ENCODE peak calls at places on chromosomes 13 and 19, in four cellular contexts. One of them, this sample, is unnamed.

GRCh38 chr13:114027046-114027760 is 53.3 kb upstream of the C13orf46 start:
- DNase-seq in GM12878: no peak
- DNase-seq in H1: no peak
- DNase-seq in K562: no peak
- DNase-seq in this sample: no peak

GRCh38 chr19:46660601-46661019 is 372 bp downstream of the DACT3 start:
- DNase-seq in GM12878: no peak
- DNase-seq in H1: no peak
- DNase-seq in K562: peak; percentile 32
- DNase-seq in this sample: no peak

GRCh38 chr19:17549088-17549740 is 6.2 kb upstream of the COLGALT1 start:
- DNase-seq in GM12878: no peak
- DNase-seq in H1: no peak
- DNase-seq in K562: peak; percentile 42
- DNase-seq in this sample: no peak

GRCh38 chr13:103203750-103204330 is 137.6 kb upstream of the SLC10A2 start:
- DNase-seq in GM12878: no peak
- DNase-seq in H1: no peak
- DNase-seq in K562: no peak
- DNase-seq in this sample: no peak

GRCh38 chr19:5961969-5962945 is 15.7 kb downstream of the RANBP3 start:
- DNase-seq in GM12878: no peak
- DNase-seq in H1: no peak
- DNase-seq in K562: no peak
- DNase-seq in this sample: peak; percentile 98

GRCh38 chr19:45922281-45922680 is 7.7 kb upstream of the NANOS2 start:
- DNase-seq in GM12878: no peak
- DNase-seq in H1: peak; percentile 69
- DNase-seq in K562: peak; percentile 47
- DNase-seq in this sample: peak; percentile 34

GRCh38 chr19:5605362-5605761 is 17.2 kb downstream of the SAFB2 start:
- DNase-seq in GM12878: no peak
- DNase-seq in H1: no peak
- DNase-seq in K562: no peak
- DNase-seq in this sample: no peak

GRCh38 chr13:28540612-28541011 is 45.7 kb upstream of the FLT1 start:
- DNase-seq in GM12878: no peak
- DNase-seq in H1: no peak
- DNase-seq in K562: no peak
- DNase-seq in this sample: no peak

GRCh38 chr19:2226051-2226839 is 9.9 kb downstream of the PLEKHJ1 start:
- DNase-seq in GM12878: no peak
- DNase-seq in H1: no peak
- DNase-seq in K562: no peak
- DNase-seq in this sample: no peak

GRCh38 chr19:2225415-2226050 is 10.6 kb downstream of the PLEKHJ1 start:
- DNase-seq in GM12878: no peak
- DNase-seq in H1: no peak
- DNase-seq in K562: no peak
- DNase-seq in this sample: no peak

GRCh38 chr19:2228157-2229030 is 7.7 kb downstream of the PLEKHJ1 start:
- DNase-seq in GM12878: no peak
- DNase-seq in H1: no peak
- DNase-seq in K562: no peak
- DNase-seq in this sample: no peak

GRCh38 chr19:2227415-2228156 is 8.5 kb downstream of the PLEKHJ1 start:
- DNase-seq in GM12878: no peak
- DNase-seq in H1: no peak
- DNase-seq in K562: no peak
- DNase-seq in this sample: no peak

GRCh38 chr19:2226840-2227360 is 9.2 kb downstream of the PLEKHJ1 start:
- DNase-seq in GM12878: no peak
- DNase-seq in H1: no peak
- DNase-seq in K562: no peak
- DNase-seq in this sample: no peak
- TF ChIP-seq BRCA1 in GM12878: no peak
- TF ChIP-seq BRCA1 in H1: no peak
- TF ChIP-seq BRCA1 in K562: no peak
- TF ChIP-seq BRCA1 in this sample: no peak

GRCh38 chr19:51136891-51137551 is 5.1 kb upstream of the SIGLEC7 start:
- DNase-seq in GM12878: no peak
- DNase-seq in H1: no peak
- DNase-seq in K562: peak; percentile 28
- DNase-seq in this sample: no peak
- TF ChIP-seq JUND in GM12878: no peak
- TF ChIP-seq JUND in H1: no peak
- TF ChIP-seq JUND in K562: no peak
- TF ChIP-seq JUND in this sample: no peak

GRCh38 chr19:27972291-27973040 is 1240.5 kb downstream of the UQCRFS1 start:
- DNase-seq in GM12878: no peak
- DNase-seq in H1: no peak
- DNase-seq in K562: no peak
- DNase-seq in this sample: no peak
- TF ChIP-seq BRCA1 in GM12878: no peak
- TF ChIP-seq BRCA1 in H1: no peak
- TF ChIP-seq BRCA1 in K562: no peak
- TF ChIP-seq BRCA1 in this sample: no peak

GRCh38 chr13:112764028-112764427 is 74.2 kb downstream of the ATP11A start:
- DNase-seq in GM12878: no peak
- DNase-seq in H1: no peak
- DNase-seq in K562: no peak
- DNase-seq in this sample: no peak
- TF ChIP-seq JUND in GM12878: no peak
- TF ChIP-seq JUND in H1: no peak
- TF ChIP-seq JUND in K562: no peak
- TF ChIP-seq JUND in this sample: no peak

GRCh38 chr13:32829269-32829668 is 187.0 kb upstream of the KL start:
- DNase-seq in GM12878: no peak
- DNase-seq in H1: no peak
- DNase-seq in K562: no peak
- DNase-seq in this sample: no peak
- TF ChIP-seq BRCA1 in GM12878: no peak
- TF ChIP-seq BRCA1 in H1: no peak
- TF ChIP-seq BRCA1 in K562: no peak
- TF ChIP-seq BRCA1 in this sample: no peak

DNA sequence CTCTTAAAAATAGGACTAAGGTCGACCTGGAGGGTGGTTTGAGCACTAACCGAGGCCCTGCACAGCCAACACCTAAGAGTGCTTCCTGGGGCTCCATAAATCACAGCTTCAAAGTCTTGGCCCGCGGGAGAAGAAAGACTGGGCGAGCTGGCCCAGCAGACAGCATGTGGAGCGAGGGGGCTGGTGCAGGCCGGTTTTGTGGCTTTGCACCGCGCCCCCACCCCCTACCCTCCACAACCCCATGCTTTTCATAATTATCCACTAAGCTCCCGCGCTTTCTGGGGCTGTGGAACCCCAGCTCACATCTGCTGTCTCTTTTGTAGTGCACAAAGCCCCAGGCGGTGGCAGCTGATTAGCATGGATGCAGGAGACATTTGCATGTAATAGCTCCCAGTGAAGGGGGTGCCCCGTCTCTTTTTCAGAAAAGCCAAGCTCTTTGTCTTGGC is 17.1 kb downstream of the CARM1 start:
- DNase-seq in GM12878: no peak
- DNase-seq in H1: no peak
- DNase-seq in K562: no peak
- DNase-seq in this sample: no peak
- TF ChIP-seq JUND in GM12878: no peak
- TF ChIP-seq JUND in H1: no peak
- TF ChIP-seq JUND in K562: no peak
- TF ChIP-seq JUND in this sample: no peak

GRCh38 chr19:31947436-31947835 is 398.0 kb upstream of the ZNF507 start:
- DNase-seq in GM12878: no peak
- DNase-seq in H1: no peak
- DNase-seq in K562: no peak
- DNase-seq in this sample: no peak

GRCh38 chr19:31946491-31946890 is 398.9 kb upstream of the ZNF507 start:
- DNase-seq in GM12878: no peak
- DNase-seq in H1: no peak
- DNase-seq in K562: no peak
- DNase-seq in this sample: no peak

GRCh38 chr19:31944286-31944685 is 401.1 kb upstream of the ZNF507 start:
- DNase-seq in GM12878: no peak
- DNase-seq in H1: no peak
- DNase-seq in K562: no peak
- DNase-seq in this sample: no peak

GRCh38 chr19:31943778-31944177 is 401.6 kb upstream of the ZNF507 start:
- DNase-seq in GM12878: no peak
- DNase-seq in H1: no peak
- DNase-seq in K562: no peak
- DNase-seq in this sample: no peak

DNA sequence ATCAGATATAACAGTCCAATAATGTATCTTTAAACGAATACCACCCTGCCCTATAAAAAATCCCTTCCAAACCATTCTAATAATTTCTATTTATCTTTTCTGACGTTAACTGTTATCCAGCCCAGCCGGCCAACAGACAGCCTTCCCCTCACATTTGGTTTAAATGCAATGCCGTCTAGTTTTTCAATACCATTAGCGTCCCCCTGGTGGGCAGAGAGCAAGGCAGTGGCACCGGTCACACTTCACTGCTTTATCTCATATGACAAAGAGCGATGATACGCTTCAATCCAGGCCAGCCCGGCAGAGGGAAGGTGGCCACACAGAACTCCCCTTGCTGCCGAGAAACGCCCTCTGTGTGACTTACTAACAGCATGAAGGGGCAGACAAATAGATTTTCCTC is 402.1 kb upstream of the ZNF507 start:
- DNase-seq in GM12878: no peak
- DNase-seq in H1: no peak
- DNase-seq in K562: no peak
- DNase-seq in this sample: no peak
- TF ChIP-seq BRCA1 in GM12878: no peak
- TF ChIP-seq BRCA1 in H1: no peak
- TF ChIP-seq BRCA1 in K562: no peak
- TF ChIP-seq BRCA1 in this sample: no peak

GRCh38 chr13:33452873-33453558 is 167.5 kb upstream of the STARD13 start:
- DNase-seq in GM12878: no peak
- DNase-seq in H1: no peak
- DNase-seq in K562: no peak
- DNase-seq in this sample: no peak

GRCh38 chr13:33448889-33449288 is 163.3 kb upstream of the STARD13 start:
- DNase-seq in GM12878: no peak
- DNase-seq in H1: no peak
- DNase-seq in K562: no peak
- DNase-seq in this sample: no peak

GRCh38 chr13:33454844-33455256 is 169.3 kb upstream of the STARD13 start:
- DNase-seq in GM12878: no peak
- DNase-seq in H1: no peak
- DNase-seq in K562: no peak
- DNase-seq in this sample: no peak

GRCh38 chr13:33453911-33454310 is 168.4 kb upstream of the STARD13 start:
- DNase-seq in GM12878: no peak
- DNase-seq in H1: no peak
- DNase-seq in K562: no peak
- DNase-seq in this sample: peak; percentile 20

GRCh38 chr13:33450956-33451709 is 165.6 kb upstream of the STARD13 start:
- DNase-seq in GM12878: no peak
- DNase-seq in H1: no peak
- DNase-seq in K562: no peak
- DNase-seq in this sample: no peak
- TF ChIP-seq JUND in GM12878: no peak
- TF ChIP-seq JUND in H1: no peak
- TF ChIP-seq JUND in K562: no peak
- TF ChIP-seq JUND in this sample: no peak

This sample was measured in HepG2.